ENCODE peak calls at places on chromosome 18, in six cellular contexts. P, Y, N, V, S and D are unnamed samples.

GRCh38 chr18:48780151-48781001 is 170.4 kb downstream of the SMAD7 start:
- DNase-seq in V (no peak), P (peak; percentile 61), S (no peak), Y (no peak), N (peak; percentile 32), D (no peak)

GRCh38 chr18:8893221-8893620 is 187.9 kb downstream of the MTCL1 start:
- DNase-seq in P (no peak), S (no peak), N (no peak), Y (no peak), V (no peak), D (no peak)

GRCh38 chr18:1544016-1544415 is 639.3 kb downstream of the ADCYAP1 start:
- DNase-seq in P (no peak), Y (no peak), S (no peak), V (no peak), N (no peak), D (no peak)

GRCh38 chr18:39489426-39489825 is 1923.8 kb upstream of the CELF4 start:
- DNase-seq in Y (no peak), S (no peak), P (peak; percentile 18), V (no peak), N (no peak), D (no peak)

GRCh38 chr18:32530947-32531651 is 60.4 kb upstream of the GAREM1 start:
- DNase-seq in Y (no peak), P (peak; percentile 81), S (no peak), N (peak; percentile 54), V (peak; percentile 15), D (peak; percentile 21)

GRCh38 chr18:5759169-5759568 is 136.2 kb downstream of the TMEM200C start:
- DNase-seq in P (no peak), Y (no peak), S (no peak), N (no peak), V (no peak), D (no peak)

GRCh38 chr18:54127759-54128378 is 96.6 kb downstream of the MBD2 start:
- DNase-seq in N (peak; percentile 65), S (no peak), V (no peak), Y (no peak), P (peak; percentile 31), D (no peak)

GRCh38 chr18:71168576-71169145 is 879.8 kb downstream of the SOCS6 start:
- DNase-seq in S (no peak), P (peak; percentile 3), V (no peak), Y (no peak), N (peak; percentile 9), D (no peak)

GRCh38 chr18:80009661-80010550 is 21.5 kb upstream of the TXNL4A start:
- DNase-seq in P (peak; percentile 99), N (peak; percentile 96), S (no peak), V (no peak), Y (no peak), D (peak; percentile 92)

GRCh38 chr18:39935598-39935997 is 2019.4 kb upstream of the PIK3C3 start:
- DNase-seq in N (no peak), P (no peak), V (no peak), Y (no peak), S (no peak), D (peak; percentile 36)

GRCh38 chr18:57901819-57902600 is 98.9 kb upstream of the ATP8B1 start:
- DNase-seq in N (no peak), V (no peak), S (no peak), Y (no peak), P (peak; percentile 7), D (no peak)

GRCh38 chr18:50709215-50709614 is 110.6 kb downstream of the MRO start:
- DNase-seq in S (no peak), V (no peak), N (no peak), P (no peak), Y (no peak), D (no peak)

GRCh38 chr18:77052656-77053309 is 79.8 kb downstream of the MBP start:
- DNase-seq in N (no peak), V (no peak), P (no peak), S (no peak), Y (no peak), D (no peak)
- H3K4me3 ChIP-seq in N (no peak overlapping the region), V (no peak overlapping the region), P (no peak overlapping the region), S (no peak overlapping the region), Y (no peak overlapping the region), D (no peak overlapping the region)

GRCh38 chr18:10131036-10131774 is 217.4 kb downstream of the VAPA start:
- DNase-seq in P (no peak), Y (no peak), N (no peak), V (no peak), S (no peak), D (no peak)
- H3K4me3 ChIP-seq in P (no peak overlapping the region), Y (peak overlapping the region; percentile 39), N (no peak overlapping the region), V (no peak overlapping the region), S (peak overlapping the region; percentile 32), D (no peak overlapping the region)

GRCh38 chr18:13353424-13353823 is 134.9 kb downstream of the LDLRAD4 start:
- DNase-seq in N (no peak), Y (no peak), P (no peak), V (no peak), S (no peak), D (no peak)
- H3K4me3 ChIP-seq in N (no peak overlapping the region), Y (no peak overlapping the region), P (no peak overlapping the region), V (no peak overlapping the region), S (no peak overlapping the region), D (no peak overlapping the region)

DNA sequence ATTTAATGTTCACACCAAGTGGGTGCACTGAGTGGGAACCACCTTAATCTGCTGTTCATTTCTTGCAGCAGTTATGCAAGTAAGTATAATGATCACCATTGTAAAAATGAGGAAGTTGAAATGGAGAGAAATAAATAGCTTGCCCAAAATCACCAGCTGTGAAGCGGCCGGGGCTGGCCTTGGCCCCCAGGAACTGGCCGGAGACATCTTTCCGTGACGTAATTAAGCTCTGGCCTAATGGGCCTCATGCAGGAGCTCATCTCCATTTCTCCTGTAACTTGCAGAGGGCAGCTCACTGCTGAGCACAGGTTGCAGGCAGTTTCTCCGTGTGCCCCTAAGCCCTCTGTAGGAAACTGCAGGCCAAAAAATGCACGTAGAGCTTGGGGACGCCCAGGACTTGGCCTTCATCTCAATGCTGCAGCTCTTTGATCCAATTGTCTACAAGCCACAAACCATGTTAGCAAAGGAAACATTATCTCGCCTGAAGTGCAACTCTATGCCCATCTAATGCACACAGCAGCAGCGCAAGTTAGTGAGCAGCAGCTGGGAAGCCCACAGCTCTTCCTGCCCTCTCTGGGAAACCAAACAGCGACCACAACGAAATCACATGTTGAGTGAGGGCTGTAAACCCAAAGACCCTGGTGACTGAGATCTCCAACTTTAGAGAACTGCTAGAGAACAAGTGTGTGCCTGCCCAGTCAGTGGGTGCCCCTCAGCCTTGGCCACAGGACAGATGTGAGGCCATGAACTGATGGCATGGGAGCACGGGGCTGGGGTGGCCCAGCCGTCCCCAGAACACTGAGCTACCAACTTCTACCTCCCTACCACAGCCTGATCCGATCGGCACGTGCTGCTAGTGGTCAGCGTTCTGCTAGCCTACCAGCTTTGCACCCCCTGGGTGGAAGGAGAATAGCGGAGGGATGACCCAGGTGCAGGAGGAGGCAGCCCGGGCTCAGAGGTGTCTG is 28.8 kb downstream of the APCDD1 start:
- DNase-seq in S (peak; percentile 41), N (no peak), V (peak; percentile 68), P (no peak), Y (no peak), D (no peak)
- H3K4me3 ChIP-seq in S (no peak overlapping the region), N (no peak overlapping the region), V (no peak overlapping the region), P (no peak overlapping the region), Y (no peak overlapping the region), D (no peak overlapping the region)

GRCh38 chr18:62718268-62718800 is 3.0 kb downstream of the PHLPP1 start:
- DNase-seq in V (no peak), P (peak; percentile 16), Y (no peak), N (no peak), S (no peak), D (no peak)
- H3K4me3 ChIP-seq in V (no peak overlapping the region), P (peak overlapping the region; percentile 74), Y (peak overlapping the region; percentile 69), N (peak overlapping the region; percentile 76), S (no peak overlapping the region), D (peak overlapping the region; percentile 51)

GRCh38 chr18:3255611-3256165 is 6.2 kb upstream of the MYL12B start:
- DNase-seq in N (no peak), S (no peak), Y (no peak), P (no peak), V (no peak), D (no peak)
- H3K4me3 ChIP-seq in N (no peak overlapping the region), S (no peak overlapping the region), Y (no peak overlapping the region), P (no peak overlapping the region), V (no peak overlapping the region), D (no peak overlapping the region)

GRCh38 chr18:44876749-44877148 is 196.1 kb downstream of the SETBP1 start:
- DNase-seq in S (no peak), P (no peak), Y (no peak), N (no peak), V (no peak), D (no peak)
- H3K4me3 ChIP-seq in S (no peak overlapping the region), P (no peak overlapping the region), Y (no peak overlapping the region), N (no peak overlapping the region), V (no peak overlapping the region), D (no peak overlapping the region)

GRCh38 chr18:44917184-44917864 is 236.6 kb downstream of the SETBP1 start:
- DNase-seq in V (no peak), P (peak; percentile 17), Y (no peak), N (peak; percentile 74), S (no peak), D (no peak)
- H3K4me3 ChIP-seq in V (no peak overlapping the region), P (no peak overlapping the region), Y (no peak overlapping the region), N (no peak overlapping the region), S (no peak overlapping the region), D (no peak overlapping the region)